ENCODE peak calls at places on chromosome 2, in nine cellular contexts. C is renal cortical epithelial cell; S is LoVo; O is activated naive CD8-positive, alpha-beta T cell treated with anti-CD3 and anti-CD28 coated beads, Interleukin-2, amount 10 ng/mL, durations not matched to agents 7 days and 5 days; W is upper lobe of right lung; T is tibial nerve; H is NCI-H2081; Z is AG08396; X is AG09309. F is an unnamed sample.

GRCh38 chr2:164737612-164738081 is 104.0 kb downstream of the COBLL1 start:
- DNase-seq in O (peak), Z (peak), H (peak), C (peak), S (peak), X (peak), W (peak), T (peak), F (peak)

GRCh38 chr2:172179045-172179742 is 76.5 kb upstream of the DLX2 start:
- DNase-seq in S (peak), H (no peak), W (no peak), T (no peak), X (no peak), Z (no peak), O (no peak), C (peak), F (peak)

GRCh38 chr2:202172439-202173191 is 65.8 kb downstream of the SUMO1 start:
- DNase-seq in C (peak), X (no peak), O (no peak), S (no peak), T (no peak), H (no peak), W (no peak), Z (no peak), F (peak)

GRCh38 chr2:38037757-38038615 is 38.0 kb downstream of the CYP1B1 start:
- DNase-seq in X (no peak), W (no peak), Z (peak), T (peak), S (no peak), O (no peak), H (no peak), C (peak), F (peak)

GRCh38 chr2:7825591-7826312 is 856.1 kb upstream of the ID2 start:
- DNase-seq in C (peak), H (peak), T (no peak), X (no peak), O (no peak), W (no peak), S (peak), Z (peak), F (peak)

GRCh38 chr2:67896131-67896865 is 166.5 kb downstream of the C1D start:
- DNase-seq in O (no peak), C (no peak), H (no peak), W (no peak), S (no peak), T (no peak), Z (no peak), X (no peak), F (no peak)

GRCh38 chr2:152395132-152396024 is 60.4 kb downstream of the FMNL2 start:
- DNase-seq in S (no peak), W (no peak), H (no peak), O (no peak), Z (peak), X (no peak), C (no peak), T (no peak), F (no peak)

GRCh38 chr2:53021285-53021684 is 746.3 kb upstream of the CHAC2 start:
- DNase-seq in W (no peak), O (no peak), X (peak), H (no peak), C (peak), S (no peak), T (no peak), Z (peak), F (peak)

GRCh38 chr2:45000921-45001628 is 8.2 kb downstream of the SIX2 start:
- DNase-seq in Z (no peak), T (no peak), W (no peak), C (no peak), X (no peak), S (no peak), H (no peak), O (peak), F (no peak)

GRCh38 chr2:36706451-36706850 is 9.9 kb downstream of the VIT start:
- DNase-seq in W (no peak), H (no peak), S (no peak), O (no peak), T (no peak), Z (no peak), X (no peak), C (no peak), F (no peak)

GRCh38 chr2:215680605-215681598 is 245.0 kb upstream of the FN1 start:
- DNase-seq in X (peak), Z (peak), T (peak), O (peak), S (peak), C (peak), W (no peak), H (no peak), F (peak)

F was measured in A172.